ENCODE peak calls at places on chromosomes 13 and 19, in five cellular contexts. Y is WTC11, V is spleen, B is fibroblast of lung, A is progenitor cell of endocrine pancreas. Z is an unnamed sample.

GRCh38 chr19:56163097-56163496 is 12.7 kb upstream of the GALP start:
- DNase-seq in B (no peak), Y (no peak), A (no peak), V (no peak), Z (no peak)

GRCh38 chr19:2186071-2186846 is 22.5 kb downstream of the DOT1L start:
- DNase-seq in B (peak), A (no peak), Y (no peak), V (no peak), Z (no peak)

GRCh38 chr19:16446108-16447014 is 25.4 kb downstream of the EPS15L1 start:
- DNase-seq in A (no peak), Y (no peak), V (peak), B (no peak), Z (no peak)

GRCh38 chr13:92224825-92225224 is 826.4 kb downstream of the GPC5 start:
- DNase-seq in V (no peak), B (no peak), Y (no peak), A (no peak), Z (no peak)

GRCh38 chr13:50125556-50126377 is 110.5 kb downstream of the KCNRG start:
- DNase-seq in B (peak), Y (peak), A (peak), V (peak), Z (peak)

GRCh38 chr13:90232291-90232690 is 1115.2 kb upstream of the MIR17HG start:
- DNase-seq in V (no peak), Y (no peak), B (peak), A (no peak), Z (no peak)

GRCh38 chr19:54253331-54254194 is 3.5 kb downstream of the LILRB5 start:
- DNase-seq in Y (no peak), V (no peak), B (no peak), A (no peak), Z (no peak)

GRCh38 chr19:37991841-37992248 is 84.8 kb downstream of the SIPA1L3 start:
- DNase-seq in B (peak), Y (no peak), V (peak), A (no peak), Z (no peak)

GRCh38 chr13:44815507-44816074 is 173.7 kb downstream of the NUFIP1 start:
- DNase-seq in Y (no peak), A (no peak), B (peak), V (no peak), Z (no peak)

GRCh38 chr13:108877300-108877699 is 247.9 kb downstream of the MYO16 start:
- DNase-seq in A (no peak), V (no peak), B (peak), Y (no peak), Z (no peak)

GRCh38 chr13:26619321-26619720 is 61.8 kb downstream of the WASF3 start:
- DNase-seq in A (no peak), B (peak), Y (no peak), V (no peak), Z (no peak)

GRCh38 chr19:34228347-34228746 is 26.0 kb upstream of the GARRE1 start:
- DNase-seq in Y (no peak), V (no peak), A (no peak), B (peak), Z (no peak)

GRCh38 chr19:52778811-52779210 is 7.8 kb downstream of the ZNF600 start:
- DNase-seq in Y (no peak), B (no peak), A (no peak), V (no peak), Z (no peak)

GRCh38 chr13:24539500-24540165 is 27.1 kb upstream of the PARP4 start:
- DNase-seq in A (no peak), Y (no peak), V (no peak), B (no peak), Z (no peak)
- TF ChIP-seq CTCF in A (no peak), Y (no peak), V (no peak), B (no peak), Z (peak)

DNA sequence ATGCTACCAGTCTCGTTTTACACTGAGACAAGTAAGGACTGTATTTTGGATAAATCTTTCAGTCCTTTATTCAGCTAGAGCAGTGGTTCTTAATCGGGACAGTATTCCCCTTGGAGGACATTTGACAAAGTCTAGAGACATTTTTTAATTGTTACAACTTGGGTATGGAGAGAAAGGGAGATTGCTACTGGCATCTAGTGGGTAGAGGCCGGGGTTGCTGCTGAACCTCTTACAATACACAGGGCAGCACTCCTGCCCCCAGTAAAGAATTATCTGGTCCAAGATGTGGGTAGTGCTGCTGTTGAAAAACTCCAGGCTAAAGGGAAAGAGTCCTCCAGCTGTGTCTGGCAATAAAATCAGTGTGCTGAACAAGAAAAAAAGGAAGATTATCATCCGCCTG is 334.8 kb downstream of the SLC7A1 start:
- DNase-seq in B (no peak), Y (no peak), A (no peak), V (no peak), Z (no peak)
- TF ChIP-seq CTCF in B (no peak), Y (no peak), A (no peak), V (no peak), Z (no peak)

GRCh38 chr19:13869324-13869723 is 7.6 kb upstream of the NANOS3 start:
- DNase-seq in Y (no peak), V (no peak), B (no peak), A (no peak), Z (no peak)

GRCh38 chr19:13875824-13876223 is 1.1 kb upstream of the NANOS3 start:
- DNase-seq in B (no peak), A (no peak), V (no peak), Y (no peak), Z (no peak)

GRCh38 chr19:13873776-13874515 is 3.0 kb upstream of the NANOS3 start:
- DNase-seq in B (no peak), A (no peak), V (no peak), Y (no peak), Z (no peak)

GRCh38 chr19:13872695-13873389 is 4.1 kb upstream of the NANOS3 start:
- DNase-seq in Y (peak), A (no peak), V (no peak), B (no peak), Z (no peak)

DNA sequence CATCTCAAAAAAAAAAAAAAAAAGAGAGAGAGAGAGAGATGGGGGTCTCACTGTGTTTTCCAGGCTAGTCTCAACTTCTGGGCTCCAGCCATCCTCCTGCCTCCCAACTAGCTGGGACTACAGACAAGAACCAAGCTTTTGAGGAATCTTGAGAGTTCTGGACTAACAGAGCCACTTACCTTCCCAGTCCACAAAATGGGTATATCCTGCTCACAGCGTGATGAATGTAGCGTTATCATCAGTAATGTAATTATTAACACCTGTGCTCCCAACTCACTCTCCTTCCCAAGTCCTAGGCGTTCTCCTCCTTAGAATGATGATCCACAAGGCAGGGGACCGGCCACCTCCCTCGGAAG is 4.6 kb upstream of the NANOS3 start:
- DNase-seq in V (no peak), B (no peak), A (no peak), Y (no peak), Z (no peak)
- TF ChIP-seq CTCF in V (no peak), B (no peak), A (no peak), Y (no peak), Z (no peak)

DNA sequence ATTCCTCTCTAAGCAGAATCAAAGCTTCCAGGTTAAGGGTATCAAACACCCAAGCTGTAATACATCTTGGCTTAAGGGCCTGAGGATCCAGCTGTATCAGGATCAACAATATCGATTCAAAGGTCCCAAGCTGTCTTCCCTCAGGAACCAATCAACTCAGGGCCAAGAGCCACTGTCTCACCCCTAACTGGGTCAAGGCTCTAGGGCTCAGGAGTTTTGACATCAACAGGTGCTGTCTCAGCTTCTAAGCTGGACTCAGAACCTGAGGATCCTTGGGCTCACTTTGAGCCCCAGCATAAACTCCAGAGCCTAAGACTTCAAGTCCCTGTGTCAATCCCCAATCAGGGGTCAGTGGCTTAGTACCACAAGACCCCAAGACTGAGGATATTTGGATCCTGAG is 917 bp downstream of the FBXW9 start:
- DNase-seq in V (no peak), Y (no peak), B (no peak), A (no peak), Z (no peak)
- TF ChIP-seq CTCF in V (no peak), Y (no peak), B (no peak), A (no peak), Z (no peak)

DNA sequence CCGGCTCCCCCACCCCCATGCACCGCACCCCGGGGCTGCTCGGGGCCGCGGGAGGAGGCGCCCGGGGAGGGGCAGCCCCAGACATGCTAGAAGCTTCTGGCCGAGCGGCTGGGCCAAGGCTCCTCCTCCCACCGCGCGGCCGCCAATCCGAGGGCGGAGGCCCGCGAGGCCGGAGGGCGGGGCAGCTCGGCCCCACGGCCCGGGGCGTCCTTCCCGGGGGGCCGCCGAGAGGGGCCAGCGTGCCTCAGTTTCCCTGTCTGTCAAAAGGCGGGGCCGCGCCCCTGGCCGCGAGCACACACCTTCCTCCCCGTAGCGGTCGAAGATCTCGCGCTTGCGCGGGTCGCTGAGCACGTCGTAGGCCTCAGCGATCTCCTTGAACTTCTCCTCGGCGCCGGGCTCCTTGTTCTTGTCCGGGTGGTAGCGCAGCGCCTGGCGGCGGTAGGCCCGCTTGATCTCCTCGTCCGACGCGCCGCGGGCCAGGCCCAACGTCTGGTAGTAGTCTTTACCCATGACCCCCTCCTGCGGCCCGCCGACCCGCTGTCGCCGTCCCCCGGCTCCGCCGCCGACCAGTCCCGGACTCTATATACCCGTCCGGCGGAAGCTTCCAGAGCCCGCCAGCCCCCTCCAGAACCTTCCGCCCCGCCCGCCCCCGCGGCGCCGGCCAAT is at the start of gene DNAJB1:
- DNase-seq in B (peak), Y (peak), V (peak), A (peak), Z (peak)
- TF ChIP-seq CTCF in B (no peak), Y (no peak), V (no peak), A (no peak), Z (no peak)

DNA sequence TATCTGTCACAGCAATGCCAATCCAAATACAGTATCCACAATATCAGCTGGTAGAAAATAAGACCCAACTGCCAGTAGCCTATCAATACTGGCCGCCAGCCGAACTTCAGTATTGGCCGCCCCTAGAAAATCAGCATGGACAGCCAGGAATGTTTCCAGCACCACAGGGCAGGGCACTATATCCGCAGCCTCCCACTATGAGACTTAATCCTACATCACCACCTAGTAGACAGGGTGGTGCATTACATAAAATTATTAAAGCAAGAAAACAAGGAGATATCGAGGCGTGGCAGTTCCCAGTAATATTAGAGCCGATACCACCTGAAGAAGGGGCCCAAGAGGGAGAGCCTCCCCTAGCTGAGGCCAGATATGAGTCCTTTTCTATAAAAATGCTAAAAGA is 111.3 kb downstream of the ZNF486 start:
- DNase-seq in A (no peak), V (no peak), B (peak), Y (no peak), Z (no peak)
- TF ChIP-seq CTCF in A (peak), V (peak), B (peak), Y (peak), Z (no peak)

GRCh38 chr13:93982189-93982918 is 497.1 kb downstream of the DCT start:
- DNase-seq in Y (no peak), B (no peak), V (no peak), A (no peak), Z (no peak)
- TF ChIP-seq CTCF in Y (no peak), B (no peak), V (no peak), A (no peak), Z (no peak)

DNA sequence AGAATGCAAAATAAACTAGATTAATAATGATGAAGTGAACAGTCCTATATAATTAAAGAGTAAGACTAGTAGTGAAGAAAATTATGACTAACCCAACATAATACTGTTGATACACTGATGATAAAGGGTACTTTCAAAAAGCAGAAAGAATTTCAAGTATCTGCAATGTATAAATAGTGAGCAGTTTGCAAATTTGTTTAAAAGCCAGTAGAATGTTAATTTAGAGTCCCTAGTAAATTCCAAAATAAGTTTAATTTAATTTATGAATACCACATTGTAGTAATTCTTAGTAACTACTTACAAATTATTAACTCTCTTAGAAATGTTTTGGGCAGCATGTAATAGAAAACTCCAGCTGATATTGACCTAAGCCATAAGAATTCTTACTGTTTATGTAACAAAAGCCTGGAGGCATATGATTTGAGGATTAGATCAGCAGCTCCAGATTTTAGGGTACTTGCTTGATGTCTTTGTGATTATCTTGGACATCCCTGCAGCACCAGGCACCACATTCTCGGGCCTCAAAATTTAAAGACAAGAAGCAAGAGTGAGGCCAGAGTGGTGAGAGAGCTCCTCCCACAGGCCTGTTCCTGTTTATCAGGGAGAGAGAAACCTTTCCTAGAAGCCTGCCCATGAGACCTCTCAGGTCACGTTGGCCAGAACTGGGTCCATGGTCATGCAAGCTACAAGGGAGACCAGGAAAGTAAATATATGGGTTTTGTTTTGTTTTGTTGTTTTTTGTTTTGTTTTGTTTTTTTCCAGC is 67.6 kb upstream of the TDRD3 start:
- DNase-seq in V (no peak), Y (peak), B (peak), A (peak), Z (peak)
- TF ChIP-seq CTCF in V (no peak), Y (peak), B (peak), A (peak), Z (peak)